ENCODE peak calls at places on chromosomes 6 and 20, in nine cellular contexts. V is pancreas; U is HCT116; A is fibroblast of lung; C is mesendoderm; W is naive thymus-derived CD4-positive, alpha-beta T cell; M is brain microvascular endothelial cell; O is A549; F is lower lobe of right lung. Z is an unnamed sample.

GRCh38 chr6:23728707-23729106 is 397.3 kb upstream of the NRSN1 start:
- DNase-seq in V (no peak), U (no peak), A (no peak), C (peak), W (no peak), M (no peak), O (no peak), F (no peak), Z (no peak)

GRCh38 chr6:81075974-81076373 is 676.5 kb downstream of the TENT5A start:
- DNase-seq in V (no peak), U (peak), A (peak), C (peak), W (no peak), M (peak), O (no peak), F (no peak), Z (no peak)

GRCh38 chr6:169719117-169719516 is 5.2 kb downstream of the PHF10 start:
- DNase-seq in V (no peak), U (no peak), A (peak), C (no peak), W (no peak), M (no peak), O (no peak), F (no peak), Z (no peak)

GRCh38 chr20:50279988-50280850 is 89.6 kb downstream of the CEBPB start:
- DNase-seq in V (no peak), U (no peak), A (no peak), C (no peak), W (no peak), M (no peak), O (no peak), F (no peak), Z (no peak)

GRCh38 chr6:81613606-81614005 is 138.9 kb downstream of the TENT5A start:
- DNase-seq in V (no peak), U (no peak), A (peak), C (no peak), W (no peak), M (peak), O (no peak), F (no peak), Z (peak)

GRCh38 chr20:35284992-35285805 is 627 bp upstream of the EIF6 start:
- DNase-seq in V (no peak), U (no peak), A (no peak), C (no peak), W (no peak), M (no peak), O (no peak), F (no peak), Z (no peak)

GRCh38 chr6:123030292-123030691 is 34.3 kb downstream of the CLVS2 start:
- DNase-seq in V (no peak), U (no peak), A (no peak), C (no peak), W (no peak), M (no peak), O (no peak), F (no peak), Z (no peak)

GRCh38 chr6:44285552-44286284 is 15.5 kb downstream of the TMEM151B start:
- DNase-seq in V (no peak), U (no peak), A (peak), C (peak), W (no peak), M (peak), O (no peak), F (no peak), Z (no peak)

GRCh38 chr20:19975901-19976300 is 41.3 kb upstream of the NAA20 start:
- DNase-seq in V (peak), U (no peak), A (peak), C (no peak), W (no peak), M (no peak), O (peak), F (no peak), Z (no peak)

GRCh38 chr20:38859070-38859690 is 53.7 kb downstream of the PPP1R16B start:
- DNase-seq in V (no peak), U (no peak), A (no peak), C (no peak), W (no peak), M (no peak), O (no peak), F (no peak), Z (no peak)

GRCh38 chr6:146361367-146361924 is 182.2 kb upstream of the RAB32 start:
- DNase-seq in V (no peak), U (no peak), A (peak), C (no peak), W (no peak), M (peak), O (no peak), F (no peak), Z (no peak)

GRCh38 chr20:52191132-52191435 is 495 bp downstream of the ZFP64 start:
- DNase-seq in V (no peak), U (no peak), A (no peak), C (no peak), W (no peak), M (no peak), O (peak), F (no peak), Z (no peak)

GRCh38 chr20:57708694-57709673 is 831 bp downstream of the PMEPA1 start:
- DNase-seq in V (peak), U (no peak), A (no peak), C (no peak), W (peak), M (peak), O (no peak), F (no peak), Z (no peak)

GRCh38 chr6:116542426-116542825 is 3.1 kb downstream of the TRAPPC3L start:
- DNase-seq in V (no peak), U (no peak), A (no peak), C (no peak), W (no peak), M (no peak), O (no peak), F (no peak), Z (no peak)

GRCh38 chr6:108650325-108650724 is 89.6 kb downstream of the FOXO3 start:
- DNase-seq in V (no peak), U (no peak), A (no peak), C (no peak), W (no peak), M (no peak), O (no peak), F (no peak), Z (no peak)
- H3K27ac ChIP-seq in V (no peak), U (no peak), A (peak), C (no peak), W (no peak), M (no peak), O (no peak), F (peak), Z (peak)

GRCh38 chr20:62103508-62104233 is 18.6 kb upstream of the LSM14B start:
- DNase-seq in V (no peak), U (no peak), A (no peak), C (no peak), W (no peak), M (no peak), O (no peak), F (no peak), Z (no peak)

GRCh38 chr20:62105592-62105991 is 16.7 kb upstream of the LSM14B start:
- DNase-seq in V (no peak), U (no peak), A (no peak), C (no peak), W (no peak), M (no peak), O (no peak), F (no peak), Z (no peak)

GRCh38 chr20:62101078-62101477 is 21.2 kb upstream of the LSM14B start:
- DNase-seq in V (no peak), U (no peak), A (no peak), C (no peak), W (no peak), M (no peak), O (no peak), F (no peak), Z (no peak)

GRCh38 chr20:62104791-62105345 is 17.4 kb upstream of the LSM14B start:
- DNase-seq in V (no peak), U (no peak), A (no peak), C (no peak), W (no peak), M (no peak), O (no peak), F (no peak), Z (no peak)

GRCh38 chr20:62104234-62104789 is 18.0 kb upstream of the LSM14B start:
- DNase-seq in V (no peak), U (no peak), A (no peak), C (no peak), W (no peak), M (no peak), O (no peak), F (no peak), Z (no peak)
- H3K27ac ChIP-seq in V (no peak), U (no peak), A (no peak), C (no peak), W (no peak), M (no peak), O (no peak), F (no peak), Z (no peak)

DNA sequence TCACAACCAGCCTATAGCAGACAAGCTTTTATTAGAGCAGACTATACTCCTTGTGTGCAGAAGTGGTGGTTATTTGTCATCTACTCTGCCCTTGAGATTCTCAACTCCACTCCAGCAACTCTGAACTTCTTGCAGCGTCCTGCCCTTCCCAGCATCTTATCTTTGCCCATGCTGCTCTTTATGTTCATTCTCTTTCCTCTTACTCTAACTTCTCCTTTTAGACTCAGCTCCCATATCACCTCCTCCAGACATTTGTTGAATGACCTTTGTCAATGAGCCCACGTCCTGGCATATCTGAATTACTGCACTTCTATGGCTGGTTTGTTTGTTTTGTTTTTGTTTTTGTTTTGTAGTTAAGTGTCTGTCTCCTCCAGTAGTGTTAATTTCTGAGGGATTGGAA is 81.2 kb downstream of the KCNQ5 start:
- DNase-seq in V (no peak), U (no peak), A (no peak), C (no peak), W (no peak), M (no peak), O (no peak), F (no peak), Z (no peak)
- H3K27ac ChIP-seq in V (no peak), U (no peak), A (no peak), C (no peak), W (no peak), M (no peak), O (no peak), F (no peak), Z (no peak)

GRCh38 chr6:114277220-114277619 is 65.6 kb downstream of the HS3ST5 start:
- DNase-seq in V (no peak), U (no peak), A (no peak), C (no peak), W (no peak), M (no peak), O (no peak), F (no peak), Z (no peak)

GRCh38 chr6:114282268-114282667 is 60.6 kb downstream of the HS3ST5 start:
- DNase-seq in V (no peak), U (no peak), A (no peak), C (peak), W (no peak), M (no peak), O (no peak), F (no peak), Z (no peak)

GRCh38 chr6:114284281-114284680 is 58.5 kb downstream of the HS3ST5 start:
- DNase-seq in V (no peak), U (no peak), A (peak), C (no peak), W (no peak), M (no peak), O (no peak), F (no peak), Z (no peak)

GRCh38 chr6:114281496-114281895 is 61.3 kb downstream of the HS3ST5 start:
- DNase-seq in V (no peak), U (no peak), A (no peak), C (peak), W (no peak), M (no peak), O (no peak), F (no peak), Z (no peak)

GRCh38 chr6:114280239-114280982 is 62.4 kb downstream of the HS3ST5 start:
- DNase-seq in V (no peak), U (no peak), A (no peak), C (no peak), W (no peak), M (no peak), O (no peak), F (no peak), Z (no peak)
- H3K27ac ChIP-seq in V (no peak), U (no peak), A (no peak), C (no peak), W (no peak), M (no peak), O (no peak), F (no peak), Z (no peak)